ENCODE peak calls at places on chromosomes 3 and 15, in five cellular contexts. One of them, this sample, is unnamed.

GRCh38 chr3:182364323-182364722 is 429.0 kb upstream of the ATP11B start:
- DNase-seq in fibroblast of pulmonary artery: no peak
- DNase-seq in NCI-H2081: peak; percentile 59
- DNase-seq in NCI-H345: peak; percentile 27
- DNase-seq in activated CD4-positive, alpha-beta T cell treated with anti-CD3 and anti-CD28 coated beads, Interleukin-2, amount 50 U/mL, for 48 hours: no peak
- DNase-seq in this sample: no peak

GRCh38 chr3:46900007-46900292 is 22.4 kb downstream of the PTH1R start:
- DNase-seq in NCI-H2081: peak; percentile 74
- DNase-seq in activated CD4-positive, alpha-beta T cell treated with anti-CD3 and anti-CD28 coated beads, Interleukin-2, amount 50 U/mL, for 48 hours: no peak
- DNase-seq in NCI-H345: no peak
- DNase-seq in fibroblast of pulmonary artery: no peak
- DNase-seq in this sample: no peak

GRCh38 chr3:176971613-176972174 is 225.6 kb downstream of the TBL1XR1 start:
- DNase-seq in NCI-H2081: no peak
- DNase-seq in fibroblast of pulmonary artery: no peak
- DNase-seq in activated CD4-positive, alpha-beta T cell treated with anti-CD3 and anti-CD28 coated beads, Interleukin-2, amount 50 U/mL, for 48 hours: no peak
- DNase-seq in NCI-H345: no peak
- DNase-seq in this sample: no peak

GRCh38 chr15:22995786-22996185 is 15.6 kb upstream of the CYFIP1 start:
- DNase-seq in activated CD4-positive, alpha-beta T cell treated with anti-CD3 and anti-CD28 coated beads, Interleukin-2, amount 50 U/mL, for 48 hours: no peak
- DNase-seq in NCI-H2081: no peak
- DNase-seq in NCI-H345: no peak
- DNase-seq in fibroblast of pulmonary artery: no peak
- DNase-seq in this sample: no peak

GRCh38 chr3:187987919-187988318 is 166.0 kb upstream of the LPP start:
- DNase-seq in NCI-H345: no peak
- DNase-seq in activated CD4-positive, alpha-beta T cell treated with anti-CD3 and anti-CD28 coated beads, Interleukin-2, amount 50 U/mL, for 48 hours: peak; percentile 50
- DNase-seq in fibroblast of pulmonary artery: no peak
- DNase-seq in NCI-H2081: no peak
- DNase-seq in this sample: no peak

GRCh38 chr3:182370949-182371348 is 422.4 kb upstream of the ATP11B start:
- DNase-seq in activated CD4-positive, alpha-beta T cell treated with anti-CD3 and anti-CD28 coated beads, Interleukin-2, amount 50 U/mL, for 48 hours: no peak
- DNase-seq in NCI-H345: no peak
- DNase-seq in fibroblast of pulmonary artery: no peak
- DNase-seq in NCI-H2081: no peak
- DNase-seq in this sample: no peak

GRCh38 chr3:176906046-176906905 is 291.0 kb downstream of the TBL1XR1 start:
- DNase-seq in NCI-H2081: peak; percentile 76
- DNase-seq in NCI-H345: peak; percentile 89
- DNase-seq in fibroblast of pulmonary artery: peak; percentile 93
- DNase-seq in activated CD4-positive, alpha-beta T cell treated with anti-CD3 and anti-CD28 coated beads, Interleukin-2, amount 50 U/mL, for 48 hours: no peak
- DNase-seq in this sample: no peak

GRCh38 chr3:25384471-25384870 is 43.6 kb upstream of the RARB start:
- DNase-seq in activated CD4-positive, alpha-beta T cell treated with anti-CD3 and anti-CD28 coated beads, Interleukin-2, amount 50 U/mL, for 48 hours: no peak
- DNase-seq in fibroblast of pulmonary artery: no peak
- DNase-seq in NCI-H2081: no peak
- DNase-seq in NCI-H345: no peak
- DNase-seq in this sample: no peak

GRCh38 chr15:42275780-42276395 is 2.7 kb upstream of the TMEM87A start:
- DNase-seq in activated CD4-positive, alpha-beta T cell treated with anti-CD3 and anti-CD28 coated beads, Interleukin-2, amount 50 U/mL, for 48 hours: no peak
- DNase-seq in NCI-H2081: no peak
- DNase-seq in NCI-H345: no peak
- DNase-seq in fibroblast of pulmonary artery: no peak
- DNase-seq in this sample: no peak

GRCh38 chr3:37943631-37944242 is 46.8 kb upstream of the VILL start:
- DNase-seq in fibroblast of pulmonary artery: no peak
- DNase-seq in NCI-H2081: no peak
- DNase-seq in activated CD4-positive, alpha-beta T cell treated with anti-CD3 and anti-CD28 coated beads, Interleukin-2, amount 50 U/mL, for 48 hours: no peak
- DNase-seq in NCI-H345: no peak
- DNase-seq in this sample: no peak

GRCh38 chr3:159634414-159634813 is 354.2 kb upstream of the IL12A start:
- DNase-seq in activated CD4-positive, alpha-beta T cell treated with anti-CD3 and anti-CD28 coated beads, Interleukin-2, amount 50 U/mL, for 48 hours: no peak
- DNase-seq in NCI-H2081: peak; percentile 54
- DNase-seq in fibroblast of pulmonary artery: peak; percentile 22
- DNase-seq in NCI-H345: peak; percentile 26
- DNase-seq in this sample: no peak

GRCh38 chr3:196207159-196207832 is 3.9 kb downstream of the ZDHHC19 start:
- DNase-seq in activated CD4-positive, alpha-beta T cell treated with anti-CD3 and anti-CD28 coated beads, Interleukin-2, amount 50 U/mL, for 48 hours: no peak
- DNase-seq in NCI-H2081: no peak
- DNase-seq in NCI-H345: no peak
- DNase-seq in fibroblast of pulmonary artery: no peak
- DNase-seq in this sample: no peak

This sample was measured in colonic mucosa.